ENCODE peak calls at places on chromosome 16, in ten cellular contexts. Z, C, T, P, L, F, O, M, J and W are unnamed samples.

GRCh38 chr16:66354321-66354854 is 12.1 kb upstream of the CDH5 start:
- DNase-seq in Z (no peak), C (no peak), T (no peak), P (no peak), L (no peak), F (no peak), O (no peak), M (no peak), J (no peak), W (no peak)

GRCh38 chr16:22688930-22689329 is 125.0 kb upstream of the HS3ST2 start:
- DNase-seq in Z (no peak), C (no peak), T (no peak), P (no peak), L (no peak), F (no peak), O (no peak), M (no peak), J (no peak), W (no peak)

GRCh38 chr16:11619327-11619851 is 32.7 kb upstream of the LITAF start:
- DNase-seq in Z (no peak), C (no peak), T (no peak), P (no peak), L (no peak), F (no peak), O (no peak), M (no peak), J (no peak), W (no peak)

GRCh38 chr16:87559976-87560375 is 42.3 kb upstream of the JPH3 start:
- DNase-seq in Z (no peak), C (no peak), T (no peak), P (no peak), L (no peak), F (no peak), O (no peak), M (no peak), J (no peak), W (no peak)

GRCh38 chr16:80733366-80733901 is 71.0 kb downstream of the CDYL2 start:
- DNase-seq in Z (peak; percentile 17), C (no peak), T (no peak), P (no peak), L (no peak), F (no peak), O (no peak), M (no peak), J (no peak), W (no peak)

GRCh38 chr16:78415669-78416068 is 316.2 kb downstream of the WWOX start:
- DNase-seq in Z (no peak), C (no peak), T (no peak), P (no peak), L (no peak), F (no peak), O (no peak), M (no peak), J (no peak), W (no peak)

GRCh38 chr16:4293822-4294457 is 21.1 kb upstream of the TFAP4 start:
- DNase-seq in Z (peak; percentile 64), C (no peak), T (no peak), P (peak; percentile 69), L (peak; percentile 84), F (no peak), O (no peak), M (no peak), J (no peak), W (no peak)

GRCh38 chr16:30997000-30997886 is 12.2 kb downstream of the HSD3B7 start:
- DNase-seq in Z (peak; percentile 68), C (peak; percentile 79), T (peak; percentile 89), P (peak; percentile 96), L (peak; percentile 95), F (peak; percentile 87), O (peak; percentile 43), M (peak; percentile 73), J (peak; percentile 98), W (peak; percentile 100)

GRCh38 chr16:11229432-11229831 is 26.6 kb downstream of the SOCS1 start:
- DNase-seq in Z (no peak), C (no peak), T (no peak), P (no peak), L (no peak), F (no peak), O (no peak), M (no peak), J (no peak), W (no peak)

GRCh38 chr16:19696312-19696711 is 21.7 kb downstream of the KNOP1 start:
- DNase-seq in Z (peak; percentile 75), C (no peak), T (peak; percentile 75), P (no peak), L (peak; percentile 90), F (peak; percentile 92), O (no peak), M (peak; percentile 74), J (no peak), W (no peak)

GRCh38 chr16:68249361-68249760 is 4.2 kb downstream of the PLA2G15 start:
- DNase-seq in Z (no peak), C (no peak), T (no peak), P (no peak), L (no peak), F (no peak), O (no peak), M (no peak), J (no peak), W (no peak)

GRCh38 chr16:68250951-68251350 is 5.8 kb downstream of the PLA2G15 start:
- DNase-seq in Z (no peak), C (no peak), T (no peak), P (no peak), L (no peak), F (no peak), O (no peak), M (no peak), J (no peak), W (no peak)

GRCh38 chr16:68253721-68254120 is 8.5 kb downstream of the PLA2G15 start:
- DNase-seq in Z (no peak), C (peak; percentile 52), T (no peak), P (no peak), L (no peak), F (no peak), O (no peak), M (no peak), J (no peak), W (no peak)

GRCh38 chr16:68252383-68252782 is 7.2 kb downstream of the PLA2G15 start:
- DNase-seq in Z (no peak), C (no peak), T (no peak), P (no peak), L (no peak), F (no peak), O (no peak), M (no peak), J (no peak), W (no peak)

GRCh38 chr16:68251812-68252211 is 6.6 kb downstream of the PLA2G15 start:
- DNase-seq in Z (no peak), C (no peak), T (no peak), P (no peak), L (no peak), F (no peak), O (no peak), M (no peak), J (no peak), W (no peak)
- TF ChIP-seq POLR2A in Z (no peak), C (no peak), T (no peak), P (no peak), L (no peak), F (no peak), O (no peak), M (no peak), J (no peak), W (no peak)

DNA sequence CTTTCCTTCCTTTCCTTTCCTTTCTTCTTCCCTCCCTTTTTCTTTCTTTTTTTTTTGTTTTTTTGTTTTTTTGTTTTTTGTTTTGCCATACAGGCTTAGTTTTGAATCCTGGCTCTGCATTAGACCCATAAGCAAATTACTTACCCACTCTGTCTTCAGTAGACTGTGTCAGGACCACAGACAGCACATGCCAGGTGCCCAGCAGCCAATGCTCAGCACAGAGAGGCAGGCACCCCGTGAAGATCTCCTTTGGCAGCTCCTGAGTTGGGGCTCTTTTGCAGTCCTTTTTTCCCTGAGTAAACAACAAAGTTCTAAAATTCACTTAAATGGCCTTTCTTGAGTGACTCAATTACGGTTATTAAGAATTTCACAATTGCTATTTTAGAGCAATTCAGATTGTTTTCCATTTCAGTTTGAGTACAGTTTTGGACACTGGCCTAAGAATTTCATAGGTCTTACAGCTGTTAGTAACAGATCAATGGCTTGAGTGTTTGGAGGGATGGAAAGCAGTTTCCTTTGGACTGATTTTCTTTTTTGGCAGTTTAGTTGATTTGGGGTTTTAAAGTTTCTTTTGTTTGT is 26.2 kb upstream of the SLC5A11 start:
- DNase-seq in Z (no peak), C (no peak), T (no peak), P (no peak), L (no peak), F (no peak), O (no peak), M (no peak), J (no peak), W (no peak)
- TF ChIP-seq POLR2AphosphoS5 in Z (no peak), C (no peak), T (no peak), P (no peak), L (no peak), F (no peak), O (no peak), M (no peak), J (no peak), W (no peak)

GRCh38 chr16:56729736-56730662 is at the start of gene NUP93:
- DNase-seq in Z (peak; percentile 89), C (peak; percentile 92), T (peak; percentile 96), P (peak; percentile 96), L (peak; percentile 96), F (peak; percentile 94), O (peak; percentile 86), M (peak; percentile 91), J (peak; percentile 84), W (peak; percentile 87)
- TF ChIP-seq POLR2A in Z (peak; percentile 65), C (peak; percentile 91), T (peak; percentile 94), P (peak; percentile 74), L (peak; percentile 12), F (peak; percentile 63), O (peak; percentile 72), M (no peak), J (peak; percentile 92), W (peak; percentile 84)

GRCh38 chr16:50280932-50281331 is 14.6 kb downstream of the ADCY7 start:
- DNase-seq in Z (no peak), C (no peak), T (no peak), P (no peak), L (no peak), F (no peak), O (no peak), M (no peak), J (no peak), W (no peak)

GRCh38 chr16:50282955-50283631 is 16.7 kb downstream of the ADCY7 start:
- DNase-seq in Z (no peak), C (peak; percentile 87), T (no peak), P (no peak), L (no peak), F (no peak), O (no peak), M (no peak), J (no peak), W (no peak)

GRCh38 chr16:50281391-50282009 is 15.1 kb downstream of the ADCY7 start:
- DNase-seq in Z (no peak), C (no peak), T (no peak), P (peak; percentile 39), L (no peak), F (no peak), O (no peak), M (no peak), J (no peak), W (peak; percentile 40)

GRCh38 chr16:50284131-50284911 is 18.0 kb downstream of the ADCY7 start:
- DNase-seq in Z (no peak), C (peak; percentile 46), T (no peak), P (no peak), L (no peak), F (peak; percentile 52), O (no peak), M (no peak), J (no peak), W (no peak)

GRCh38 chr16:50282010-50282538 is 15.7 kb downstream of the ADCY7 start:
- DNase-seq in Z (peak; percentile 25), C (no peak), T (peak; percentile 52), P (peak; percentile 86), L (peak; percentile 82), F (peak; percentile 84), O (no peak), M (peak; percentile 35), J (peak; percentile 90), W (peak; percentile 84)
- TF ChIP-seq POLR2AphosphoS5 in Z (no peak), C (no peak), T (no peak), P (peak; percentile 56), L (peak; percentile 15), F (no peak), O (no peak), M (no peak), J (peak; percentile 34), W (no peak)